ENCODE peak calls at places on chromosome 3, in seven cellular contexts. One of them, this sample, is unnamed.

GRCh38 chr3:28835751-28836150 is 445.1 kb upstream of the RBMS3 start:
- DNase-seq in H54: no peak
- DNase-seq in activated CD4-positive, alpha-beta T cell treated with anti-CD3 and anti-CD28 coated beads, Interleukin-2, amount 50 U/mL, for 24 hours: no peak
- DNase-seq in heart left ventricle: no peak
- DNase-seq in thoracic aorta: no peak
- DNase-seq in HTR-8/SVneo: no peak
- DNase-seq in uterus: no peak
- DNase-seq in this sample: no peak

GRCh38 chr3:123611077-123611476 is 26.2 kb upstream of the HACD2 start:
- DNase-seq in heart left ventricle: no peak
- DNase-seq in HTR-8/SVneo: no peak
- DNase-seq in uterus: no peak
- DNase-seq in thoracic aorta: no peak
- DNase-seq in H54: no peak
- DNase-seq in activated CD4-positive, alpha-beta T cell treated with anti-CD3 and anti-CD28 coated beads, Interleukin-2, amount 50 U/mL, for 24 hours: no peak
- DNase-seq in this sample: no peak

GRCh38 chr3:29637093-29637492 is 356.2 kb downstream of the RBMS3 start:
- DNase-seq in heart left ventricle: peak; percentile 23
- DNase-seq in HTR-8/SVneo: no peak
- DNase-seq in H54: no peak
- DNase-seq in thoracic aorta: no peak
- DNase-seq in uterus: no peak
- DNase-seq in activated CD4-positive, alpha-beta T cell treated with anti-CD3 and anti-CD28 coated beads, Interleukin-2, amount 50 U/mL, for 24 hours: no peak
- DNase-seq in this sample: no peak

GRCh38 chr3:27720899-27721716 is 1.0 kb downstream of the EOMES start:
- DNase-seq in heart left ventricle: no peak
- DNase-seq in thoracic aorta: no peak
- DNase-seq in H54: no peak
- DNase-seq in HTR-8/SVneo: no peak
- DNase-seq in activated CD4-positive, alpha-beta T cell treated with anti-CD3 and anti-CD28 coated beads, Interleukin-2, amount 50 U/mL, for 24 hours: no peak
- DNase-seq in uterus: no peak
- DNase-seq in this sample: no peak

GRCh38 chr3:34011171-34012101 is 213.0 kb downstream of the PDCD6IP start:
- DNase-seq in thoracic aorta: no peak
- DNase-seq in heart left ventricle: no peak
- DNase-seq in H54: no peak
- DNase-seq in HTR-8/SVneo: no peak
- DNase-seq in activated CD4-positive, alpha-beta T cell treated with anti-CD3 and anti-CD28 coated beads, Interleukin-2, amount 50 U/mL, for 24 hours: no peak
- DNase-seq in uterus: no peak
- DNase-seq in this sample: no peak

GRCh38 chr3:37309945-37310665 is 135.7 kb upstream of the LRRFIP2 start:
- DNase-seq in thoracic aorta: no peak
- DNase-seq in HTR-8/SVneo: no peak
- DNase-seq in heart left ventricle: no peak
- DNase-seq in H54: no peak
- DNase-seq in uterus: no peak
- DNase-seq in activated CD4-positive, alpha-beta T cell treated with anti-CD3 and anti-CD28 coated beads, Interleukin-2, amount 50 U/mL, for 24 hours: no peak
- DNase-seq in this sample: no peak

GRCh38 chr3:50873376-50874157 is 198.8 kb downstream of the DOCK3 start:
- DNase-seq in HTR-8/SVneo: no peak
- DNase-seq in thoracic aorta: no peak
- DNase-seq in uterus: no peak
- DNase-seq in activated CD4-positive, alpha-beta T cell treated with anti-CD3 and anti-CD28 coated beads, Interleukin-2, amount 50 U/mL, for 24 hours: no peak
- DNase-seq in H54: no peak
- DNase-seq in heart left ventricle: no peak
- DNase-seq in this sample: no peak

GRCh38 chr3:193701896-193702644 is 109.1 kb downstream of the OPA1 start:
- DNase-seq in uterus: no peak
- DNase-seq in HTR-8/SVneo: no peak
- DNase-seq in activated CD4-positive, alpha-beta T cell treated with anti-CD3 and anti-CD28 coated beads, Interleukin-2, amount 50 U/mL, for 24 hours: no peak
- DNase-seq in heart left ventricle: no peak
- DNase-seq in H54: no peak
- DNase-seq in thoracic aorta: no peak
- DNase-seq in this sample: peak; percentile 2

GRCh38 chr3:15074500-15074899 is 9.4 kb upstream of the MRPS25 start:
- DNase-seq in H54: no peak
- DNase-seq in uterus: no peak
- DNase-seq in heart left ventricle: no peak
- DNase-seq in thoracic aorta: no peak
- DNase-seq in activated CD4-positive, alpha-beta T cell treated with anti-CD3 and anti-CD28 coated beads, Interleukin-2, amount 50 U/mL, for 24 hours: no peak
- DNase-seq in HTR-8/SVneo: no peak
- DNase-seq in this sample: no peak

GRCh38 chr3:187709155-187709554 is 6.8 kb upstream of the RTP2 start:
- DNase-seq in heart left ventricle: no peak
- DNase-seq in thoracic aorta: no peak
- DNase-seq in uterus: no peak
- DNase-seq in H54: no peak
- DNase-seq in HTR-8/SVneo: no peak
- DNase-seq in activated CD4-positive, alpha-beta T cell treated with anti-CD3 and anti-CD28 coated beads, Interleukin-2, amount 50 U/mL, for 24 hours: no peak
- DNase-seq in this sample: no peak

GRCh38 chr3:73469331-73469730 is 155.4 kb downstream of the PDZRN3 start:
- DNase-seq in heart left ventricle: no peak
- DNase-seq in activated CD4-positive, alpha-beta T cell treated with anti-CD3 and anti-CD28 coated beads, Interleukin-2, amount 50 U/mL, for 24 hours: no peak
- DNase-seq in H54: no peak
- DNase-seq in HTR-8/SVneo: no peak
- DNase-seq in uterus: no peak
- DNase-seq in thoracic aorta: no peak
- DNase-seq in this sample: no peak

GRCh38 chr3:133745981-133746721 is at the start of gene TF:
- DNase-seq in H54: no peak
- DNase-seq in heart left ventricle: no peak
- DNase-seq in HTR-8/SVneo: no peak
- DNase-seq in thoracic aorta: no peak
- DNase-seq in activated CD4-positive, alpha-beta T cell treated with anti-CD3 and anti-CD28 coated beads, Interleukin-2, amount 50 U/mL, for 24 hours: no peak
- DNase-seq in uterus: no peak
- DNase-seq in this sample: no peak